ENCODE peak calls at places on chromosome 15, in seven cellular contexts. Z is COR-L47; I is fibroblast of villous mesenchyme; O is epithelial cell of esophagus; R is CD4-positive, alpha-beta T cell; D is body of pancreas; W is WTC11. B is an unnamed sample.

GRCh38 chr15:77550275-77551251 is 82.1 kb downstream of the LINGO1 start:
- DNase-seq in O (no peak), D (no peak), W (no peak), R (no peak), I (peak; percentile 29), Z (no peak), B (no peak)

GRCh38 chr15:40239671-40240618 is 1.1 kb downstream of the PAK6 start:
- DNase-seq in D (no peak), I (no peak), Z (no peak), W (no peak), R (no peak), O (peak; percentile 73), B (no peak)

GRCh38 chr15:35455201-35455600 is 90.8 kb downstream of the DPH6 start:
- DNase-seq in D (no peak), R (no peak), O (no peak), W (no peak), Z (no peak), I (peak; percentile 57), B (no peak)

GRCh38 chr15:39925112-39925830 is 5.2 kb upstream of the GPR176 start:
- DNase-seq in R (no peak), W (no peak), O (peak; percentile 60), Z (no peak), I (no peak), D (no peak), B (no peak)

GRCh38 chr15:100156201-100156600 is 185.6 kb downstream of the ADAMTS17 start:
- DNase-seq in D (no peak), Z (no peak), I (no peak), R (no peak), O (no peak), W (no peak), B (no peak)

GRCh38 chr15:92112180-92112579 is 258.7 kb downstream of the SLCO3A1 start:
- DNase-seq in Z (no peak), R (no peak), I (no peak), O (no peak), D (no peak), W (no peak), B (no peak)

GRCh38 chr15:67198157-67198754 is 56.2 kb downstream of the AAGAB start:
- DNase-seq in W (no peak), O (no peak), I (no peak), R (no peak), Z (no peak), D (no peak), B (no peak)

GRCh38 chr15:70133781-70134180 is 36.1 kb upstream of the TLE3 start:
- DNase-seq in W (no peak), I (no peak), O (no peak), R (no peak), Z (no peak), D (no peak), B (no peak)

GRCh38 chr15:34084086-34084485 is 17.6 kb downstream of the EMC7 start:
- DNase-seq in D (no peak), I (peak; percentile 65), W (no peak), R (no peak), O (no peak), Z (no peak), B (peak; percentile 53)

GRCh38 chr15:62758126-62758951 is 284.2 kb upstream of the TPM1 start:
- DNase-seq in I (peak; percentile 70), R (no peak), W (no peak), O (peak; percentile 90), Z (no peak), D (peak; percentile 72), B (no peak)

GRCh38 chr15:31871159-31871886 is 159.0 kb upstream of the CHRNA7 start:
- DNase-seq in W (no peak), R (no peak), Z (no peak), D (peak; percentile 28), I (no peak), O (peak; percentile 4), B (no peak)

GRCh38 chr15:36797128-36797527 is 217.7 kb downstream of the CDIN1 start:
- DNase-seq in W (no peak), D (no peak), Z (peak; percentile 14), O (no peak), R (no peak), I (no peak), B (no peak)

GRCh38 chr15:92394327-92395175 is 870 bp downstream of the ST8SIA2 start:
- DNase-seq in R (no peak), I (no peak), W (peak; percentile 53), D (no peak), O (no peak), Z (peak; percentile 3), B (no peak)

GRCh38 chr15:22839046-22839705 is 710 bp downstream of the NIPA2 start:
- DNase-seq in R (no peak), I (no peak), D (no peak), Z (no peak), O (no peak), W (no peak), B (no peak)

GRCh38 chr15:68316061-68316804 is 38.7 kb downstream of the FEM1B start:
- DNase-seq in Z (peak; percentile 8), D (no peak), W (peak; percentile 67), I (no peak), O (peak; percentile 22), R (no peak), B (no peak)

GRCh38 chr15:57343018-57343417 is 33.3 kb upstream of the CGNL1 start:
- DNase-seq in O (no peak), Z (no peak), R (no peak), W (no peak), D (no peak), I (no peak), B (no peak)

GRCh38 chr15:66841953-66842681 is 140.1 kb downstream of the SMAD6 start:
- DNase-seq in R (no peak), D (peak; percentile 89), Z (no peak), I (peak; percentile 94), W (peak; percentile 67), O (peak; percentile 94), B (peak; percentile 81)

GRCh38 chr15:75646944-75647364 is 758 bp upstream of the SNX33 start:
- DNase-seq in O (no peak), R (no peak), I (peak; percentile 31), W (peak; percentile 21), D (peak; percentile 74), Z (no peak), B (no peak)

GRCh38 chr15:78906310-78906608 is 33.6 kb downstream of the MORF4L1 start:
- DNase-seq in D (peak; percentile 78), W (no peak), R (no peak), O (peak; percentile 65), Z (no peak), I (peak; percentile 84), B (no peak)

GRCh38 chr15:51708013-51708412 is 26.7 kb downstream of the SCG3 start:
- DNase-seq in Z (no peak), R (no peak), O (peak; percentile 17), D (peak; percentile 69), I (no peak), W (no peak), B (no peak)

GRCh38 chr15:96171842-96172241 is 158.7 kb upstream of the NR2F2 start:
- DNase-seq in Z (no peak), I (peak; percentile 70), D (peak; percentile 13), W (no peak), R (no peak), O (peak; percentile 41), B (peak; percentile 77)

GRCh38 chr15:81092559-81092902 is 41.5 kb upstream of the CFAP161 start:
- DNase-seq in D (peak; percentile 38), O (no peak), Z (no peak), W (no peak), R (no peak), I (no peak), B (no peak)

GRCh38 chr15:25776071-25776740 is 86.9 kb downstream of the ATP10A start:
- DNase-seq in W (no peak), D (no peak), I (no peak), Z (no peak), R (no peak), O (no peak), B (no peak)

B was measured in right lobe of liver.